ENCODE peak calls at places on chromosome 2, in five cellular contexts. O is GM23248, A is skeletal muscle cell, B is sigmoid colon, V is kidney. X is an unnamed sample.

GRCh38 chr2:55439101-55439397 is 19.4 kb upstream of the CCDC88A start:
- DNase-seq in A (no peak), V (no peak), O (no peak), B (no peak), X (no peak)

GRCh38 chr2:168207861-168208260 is 39.5 kb downstream of the STK39 start:
- DNase-seq in B (no peak), O (no peak), V (no peak), A (no peak), X (no peak)

GRCh38 chr2:57510704-57511103 is 535.9 kb upstream of the VRK2 start:
- DNase-seq in A (no peak), B (no peak), V (no peak), O (no peak), X (no peak)

GRCh38 chr2:26541401-26542193 is 63.7 kb upstream of the OTOF start:
- DNase-seq in O (no peak), A (no peak), B (peak), V (no peak), X (no peak)

GRCh38 chr2:72931280-72931910 is 14.1 kb downstream of the EMX1 start:
- DNase-seq in V (peak), B (peak), A (no peak), O (peak), X (no peak)

GRCh38 chr2:43121915-43122314 is 104.5 kb downstream of the ZFP36L2 start:
- DNase-seq in B (peak), O (no peak), V (no peak), A (no peak), X (no peak)

GRCh38 chr2:204115692-204116091 is 179.1 kb downstream of the ICOS start:
- DNase-seq in O (no peak), B (no peak), V (no peak), A (no peak), X (no peak)

GRCh38 chr2:241584446-241584845 is 25.9 kb downstream of the BOK start:
- DNase-seq in V (peak), B (no peak), A (peak), O (peak), X (no peak)

DNA sequence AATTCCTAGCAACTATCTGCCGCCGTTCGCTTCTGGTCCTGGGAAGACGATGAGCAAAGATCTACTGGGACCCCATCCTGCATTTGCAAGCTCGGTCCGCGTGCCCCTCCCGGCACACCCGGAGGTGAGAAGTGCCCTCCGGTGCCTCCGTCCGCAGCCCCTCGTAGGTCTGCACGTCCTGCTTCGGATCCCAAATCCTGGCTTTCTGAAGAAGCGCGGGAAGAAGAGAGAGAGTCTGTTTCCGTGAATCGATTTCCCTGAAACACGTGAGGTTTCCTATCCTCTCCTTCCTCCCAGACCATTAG is 5.0 kb upstream of the OSR1 start:
- DNase-seq in A (no peak), V (peak), B (no peak), O (no peak), X (no peak)
- H3K4me3 ChIP-seq in A (peak), V (peak), B (peak), O (peak), X (no peak)

DNA sequence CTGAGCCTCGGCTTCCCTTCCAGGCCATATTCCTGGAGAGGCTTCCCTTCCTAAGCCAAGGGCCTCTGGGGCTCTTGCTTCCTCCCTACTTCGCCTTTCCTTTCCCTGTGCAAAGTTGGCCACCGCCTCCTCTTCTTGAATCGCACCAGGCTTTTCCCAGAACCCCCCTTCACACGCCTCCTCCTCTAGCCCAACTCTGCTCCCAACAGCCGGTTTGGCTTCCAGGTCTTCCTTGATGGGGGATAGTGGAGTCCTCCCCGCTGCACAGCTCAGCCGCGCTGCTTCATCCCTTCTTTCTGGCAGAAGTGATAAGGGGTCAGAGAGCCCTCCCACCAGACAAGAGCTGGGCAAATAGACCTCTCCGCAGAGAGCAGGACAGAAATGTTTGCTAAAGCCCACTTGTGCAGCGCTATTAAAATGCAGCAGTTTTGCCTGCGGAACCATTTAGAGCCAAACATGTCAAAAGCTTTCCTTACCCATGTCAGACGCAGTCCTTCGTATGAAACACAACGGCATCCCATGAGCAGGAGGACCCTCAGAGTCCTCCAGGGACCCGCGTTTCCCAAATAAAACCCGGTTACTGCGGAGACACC is 56.5 kb downstream of the SNORC start:
- DNase-seq in B (no peak), O (no peak), V (no peak), A (no peak), X (no peak)
- H3K4me3 ChIP-seq in B (peak), O (no peak), V (no peak), A (no peak), X (no peak)

GRCh38 chr2:218125626-218126080 is at the start of gene CXCR2:
- DNase-seq in V (no peak), O (no peak), B (no peak), A (no peak), X (no peak)
- H3K4me3 ChIP-seq in V (no peak), O (no peak), B (no peak), A (no peak), X (no peak)

GRCh38 chr2:33077316-33077715 is 130.6 kb downstream of the LTBP1 start:
- DNase-seq in B (no peak), V (no peak), A (no peak), O (no peak), X (no peak)

GRCh38 chr2:33074197-33074596 is 127.4 kb downstream of the LTBP1 start:
- DNase-seq in A (no peak), V (no peak), B (no peak), O (no peak), X (no peak)

GRCh38 chr2:33073018-33073417 is 126.3 kb downstream of the LTBP1 start:
- DNase-seq in O (peak), A (no peak), V (no peak), B (no peak), X (no peak)

GRCh38 chr2:33081691-33082090 is 134.9 kb downstream of the LTBP1 start:
- DNase-seq in O (no peak), A (no peak), B (no peak), V (no peak), X (no peak)

GRCh38 chr2:33077841-33078240 is 131.1 kb downstream of the LTBP1 start:
- DNase-seq in A (no peak), B (no peak), V (no peak), O (no peak), X (no peak)
- H3K4me3 ChIP-seq in A (no peak), B (no peak), V (no peak), O (no peak), X (no peak)

GRCh38 chr2:14270036-14270582 is 362.4 kb upstream of the LRATD1 start:
- DNase-seq in V (no peak), B (no peak), A (no peak), O (no peak), X (no peak)
- H3K4me3 ChIP-seq in V (no peak), B (no peak), A (no peak), O (no peak), X (no peak)

GRCh38 chr2:37564356-37564755 is 107.1 kb downstream of the CDC42EP3 start:
- DNase-seq in A (no peak), O (no peak), B (no peak), V (no peak), X (no peak)
- H3K4me3 ChIP-seq in A (no peak), O (no peak), B (no peak), V (no peak), X (no peak)

DNA sequence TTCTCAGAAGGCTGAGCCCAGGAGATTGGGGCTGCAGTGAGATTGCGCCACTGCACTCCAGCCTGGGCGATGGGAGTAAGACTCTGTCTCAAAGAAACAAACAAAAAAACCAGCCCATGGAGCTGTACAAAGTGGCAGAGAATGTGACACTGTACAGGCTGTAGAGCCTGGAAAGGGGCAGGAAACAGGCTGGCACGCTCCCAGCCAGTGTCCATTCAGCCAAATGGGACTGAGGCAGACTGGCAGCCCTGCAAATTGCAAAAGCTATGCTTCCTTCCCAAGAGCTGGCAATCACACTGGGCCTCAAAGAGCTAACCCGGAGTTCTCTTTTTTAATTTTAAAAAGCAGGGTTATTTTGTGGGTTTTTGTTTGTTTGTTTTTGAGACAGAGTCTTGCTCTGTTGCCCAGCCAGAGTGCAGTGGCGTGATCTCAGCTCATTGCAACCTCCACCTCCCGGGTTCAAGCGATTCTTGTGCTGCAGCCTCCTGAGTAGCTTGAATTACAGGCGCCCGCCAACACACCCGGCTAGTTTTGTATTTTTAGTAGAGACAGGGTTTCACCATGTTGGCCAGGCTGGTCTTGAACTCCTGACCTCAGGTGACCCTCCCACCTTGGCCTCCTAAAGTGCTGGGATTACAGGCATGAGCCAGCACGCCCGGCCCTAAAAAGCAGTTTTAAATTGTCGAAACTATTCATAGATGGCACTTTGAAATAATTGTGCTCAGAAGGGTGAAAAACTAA is 42.8 kb downstream of the SCRN3 start:
- DNase-seq in B (peak), A (no peak), V (no peak), O (no peak), X (no peak)
- H3K4me3 ChIP-seq in B (no peak), A (no peak), V (no peak), O (no peak), X (no peak)

GRCh38 chr2:218875692-218876246 is 4.9 kb upstream of the WNT10A start:
- DNase-seq in A (no peak), B (no peak), V (no peak), O (no peak), X (no peak)

GRCh38 chr2:218870984-218871344 is 9.7 kb upstream of the WNT10A start:
- DNase-seq in B (no peak), A (no peak), O (no peak), V (no peak), X (no peak)

GRCh38 chr2:218873359-218874194 is 7.1 kb upstream of the WNT10A start:
- DNase-seq in B (no peak), V (no peak), O (no peak), A (no peak), X (no peak)

GRCh38 chr2:218871345-218872302 is 9.0 kb upstream of the WNT10A start:
- DNase-seq in A (no peak), O (peak), V (peak), B (no peak), X (no peak)

GRCh38 chr2:218872645-218873358 is 7.8 kb upstream of the WNT10A start:
- DNase-seq in B (no peak), A (no peak), O (no peak), V (no peak), X (no peak)
- H3K4me3 ChIP-seq in B (no peak), A (no peak), O (no peak), V (no peak), X (no peak)